ENCODE peak calls at places on chromosomes 7 and 10, in five cellular contexts. R, X, F, V and H are unnamed samples.

GRCh38 chr7:1240917-1241509 is 8.3 kb downstream of the UNCX start:
- DNase-seq in R (no peak), F (no peak), X (no peak), V (no peak), H (no peak)

GRCh38 chr7:139572704-139573395 is 49.4 kb downstream of the CLEC2L start:
- DNase-seq in R (no peak), V (no peak), X (no peak), F (peak; percentile 24), H (no peak)

GRCh38 chr7:124992881-124993562 is 63.4 kb upstream of the POT1 start:
- DNase-seq in F (peak; percentile 33), R (no peak), X (no peak), V (no peak), H (no peak)

GRCh38 chr10:87915406-87915805 is 52.0 kb downstream of the PTEN start:
- DNase-seq in F (no peak), V (no peak), R (no peak), X (no peak), H (no peak)

GRCh38 chr7:30984359-30985107 is 20.8 kb downstream of the GHRHR start:
- DNase-seq in V (peak; percentile 34), X (no peak), R (no peak), F (peak; percentile 31), H (no peak)

GRCh38 chr7:90955641-90956207 is 308.5 kb upstream of the FZD1 start:
- DNase-seq in X (no peak), V (no peak), F (no peak), R (no peak), H (no peak)

GRCh38 chr10:88129013-88129412 is 265.6 kb downstream of the PTEN start:
- DNase-seq in X (no peak), F (no peak), V (no peak), R (no peak), H (no peak)

GRCh38 chr7:50752422-50752821 is 30.3 kb downstream of the GRB10 start:
- DNase-seq in R (no peak), X (no peak), F (no peak), V (no peak), H (no peak)

GRCh38 chr7:113404245-113404644 is 285.9 kb upstream of the SMIM30 start:
- DNase-seq in V (peak; percentile 29), X (no peak), F (no peak), R (no peak), H (no peak)

GRCh38 chr10:128852449-128852848 is 614.6 kb upstream of the MGMT start:
- DNase-seq in X (no peak), R (no peak), F (no peak), V (no peak), H (no peak)

GRCh38 chr10:6182454-6183098 is 20.2 kb upstream of the PFKFB3 start:
- DNase-seq in X (peak; percentile 89), V (no peak), F (no peak), R (no peak), H (no peak)

GRCh38 chr7:26191974-26192479 is 8.5 kb downstream of the HNRNPA2B1 start:
- DNase-seq in F (no peak), R (no peak), V (no peak), X (no peak), H (no peak)
- TF ChIP-seq POLR2A in F (no peak), R (no peak), V (no peak), X (no peak), H (no peak)

DNA sequence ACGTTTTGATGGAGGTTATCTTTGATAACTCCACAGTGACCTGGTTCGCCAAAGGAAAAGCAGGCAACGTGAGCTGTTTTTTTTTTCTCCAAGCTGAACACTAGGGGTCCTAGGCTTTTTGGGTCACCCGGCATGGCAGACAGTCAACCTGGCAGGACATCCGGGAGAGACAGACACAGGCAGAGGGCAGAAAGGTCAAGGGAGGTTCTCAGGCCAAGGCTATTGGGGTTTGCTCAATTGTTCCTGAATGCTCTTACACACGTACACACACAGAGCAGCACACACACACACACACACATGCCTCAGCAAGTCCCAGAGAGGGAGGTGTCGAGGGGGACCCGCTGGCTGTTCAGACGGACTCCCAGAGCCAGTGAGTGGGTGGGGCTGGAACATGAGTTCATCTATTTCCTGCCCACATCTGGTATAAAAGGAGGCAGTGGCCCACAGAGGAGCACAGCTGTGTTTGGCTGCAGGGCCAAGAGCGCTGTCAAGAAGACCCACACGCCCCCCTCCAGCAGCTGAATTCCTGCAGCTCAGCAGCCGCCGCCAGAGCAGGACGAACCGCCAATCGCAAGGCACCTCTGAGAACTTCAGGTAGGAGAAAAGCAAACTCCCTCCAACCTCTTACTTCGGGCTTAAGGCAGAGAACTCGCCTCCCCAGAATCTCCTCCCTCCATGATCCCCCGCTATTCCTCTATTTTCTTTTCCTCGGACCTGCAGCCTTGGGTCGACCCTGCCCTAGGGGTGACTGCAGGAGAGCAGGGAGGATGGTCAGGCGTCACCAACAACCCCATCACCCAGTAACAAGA is at the start of gene SERPINE1:
- DNase-seq in R (peak; percentile 74), F (peak; percentile 58), V (peak; percentile 86), X (peak; percentile 96), H (peak; percentile 96)
- TF ChIP-seq CTCF in R (no peak), F (no peak), V (peak; percentile 43), X (no peak), H (no peak)

DNA sequence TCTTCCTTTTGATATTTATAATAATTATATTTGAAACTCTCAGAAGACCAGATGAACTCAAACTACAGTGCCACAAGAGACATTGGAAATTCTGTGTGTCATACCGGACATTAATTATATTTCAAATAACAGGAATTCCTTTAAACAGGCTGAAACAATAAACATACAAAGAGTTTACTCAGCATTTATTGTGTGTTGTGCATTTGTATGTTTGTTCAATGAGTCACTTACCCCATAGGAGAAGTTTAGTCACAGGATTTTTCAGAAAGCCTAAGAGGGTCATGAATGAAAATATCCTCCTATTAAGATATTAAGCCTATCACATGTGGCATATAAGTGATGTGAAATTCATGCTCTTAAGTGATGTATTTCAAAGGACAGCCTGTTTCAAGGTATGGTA is 566.8 kb downstream of the CNTNAP2 start:
- DNase-seq in V (no peak), X (no peak), F (no peak), R (no peak), H (no peak)
- TF ChIP-seq POLR2AphosphoS5 in V (no peak), X (no peak), F (no peak), R (no peak), H (no peak)

GRCh38 chr10:3758491-3758970 is 26.5 kb downstream of the KLF6 start:
- DNase-seq in X (no peak), V (no peak), F (no peak), R (no peak), H (no peak)

GRCh38 chr10:3757250-3757637 is 27.8 kb downstream of the KLF6 start:
- DNase-seq in R (no peak), F (no peak), V (no peak), X (no peak), H (no peak)

GRCh38 chr10:3756360-3756740 is 28.7 kb downstream of the KLF6 start:
- DNase-seq in V (no peak), F (no peak), R (no peak), X (no peak), H (no peak)

GRCh38 chr10:3759397-3759796 is 25.6 kb downstream of the KLF6 start:
- DNase-seq in X (no peak), F (no peak), V (no peak), R (no peak), H (no peak)

DNA sequence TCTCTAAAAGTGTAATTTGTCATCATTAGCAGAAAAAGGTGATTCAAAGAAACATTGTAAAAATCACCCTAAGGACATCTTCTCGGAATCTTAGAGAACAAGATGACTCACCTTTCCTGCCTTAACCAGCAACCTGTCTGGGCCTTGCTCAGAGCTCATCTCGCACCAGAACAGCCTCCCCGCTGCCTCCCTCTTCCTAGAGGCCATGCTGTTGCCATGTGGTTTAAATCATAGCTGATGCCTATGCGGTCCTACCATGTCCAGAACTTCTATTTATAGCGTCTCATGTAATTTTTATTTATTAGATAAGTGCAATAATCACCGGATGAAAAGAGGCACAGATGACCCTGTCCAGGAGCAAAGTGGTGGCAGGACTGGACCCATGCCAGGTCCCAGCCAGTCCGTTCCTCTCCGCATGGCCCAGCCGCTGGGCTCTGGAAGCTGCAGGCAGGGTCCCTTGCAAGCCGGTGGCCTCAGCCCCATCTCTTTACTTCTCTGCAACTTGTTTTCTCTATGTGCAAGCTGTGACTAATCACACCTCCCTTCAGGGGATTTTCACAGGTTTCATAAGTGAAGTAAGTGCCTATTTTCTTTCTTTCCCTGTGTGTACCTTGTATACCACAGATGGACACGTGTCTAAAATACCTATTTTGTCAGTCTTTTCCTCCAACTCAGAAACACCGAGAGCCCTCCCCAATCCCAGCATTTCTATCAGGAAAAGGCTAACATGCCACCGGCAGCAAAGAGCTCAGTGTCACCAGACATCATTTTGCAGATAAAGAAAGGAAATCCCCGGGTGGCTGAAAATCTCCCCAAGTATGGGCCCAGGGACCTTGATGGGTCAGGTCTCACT is 27.1 kb downstream of the KLF6 start:
- DNase-seq in R (no peak), F (no peak), V (no peak), X (no peak), H (peak; percentile 56)
- TF ChIP-seq POLR2A in R (no peak), F (no peak), V (no peak), X (no peak), H (no peak)

GRCh38 chr7:66557214-66558200 is 71.2 kb upstream of the KCTD7 start:
- DNase-seq in R (peak; percentile 78), V (no peak), X (peak; percentile 86), F (peak; percentile 72), H (peak; percentile 84)
- TF ChIP-seq CTCF in R (peak; percentile 95), V (peak; percentile 97), X (peak; percentile 99), F (peak; percentile 61), H (peak; percentile 99)